ENCODE peak calls at places on chromosome 7, in four cellular contexts. E, U, C and K are unnamed samples.

GRCh38 chr7:3245077-3245476 is 56.0 kb upstream of the SDK1 start:
- DNase-seq in U (no peak), C (no peak), E (no peak), K (no peak)

GRCh38 chr7:45923290-45923689 is 2.2 kb upstream of the IGFBP3 start:
- DNase-seq in C (peak), U (no peak), E (peak), K (peak)

GRCh38 chr7:135900186-135900585 is 77.0 kb downstream of the MTPN start:
- DNase-seq in U (no peak), C (no peak), E (no peak), K (no peak)

GRCh38 chr7:132392713-132393112 is 183.6 kb downstream of the PLXNA4 start:
- DNase-seq in U (no peak), E (no peak), C (no peak), K (no peak)

GRCh38 chr7:1965579-1966294 is 267.0 kb downstream of the MAD1L1 start:
- DNase-seq in C (no peak), E (no peak), U (no peak), K (no peak)

GRCh38 chr7:158616050-158616449 is 28.4 kb upstream of the PTPRN2 start:
- DNase-seq in C (no peak), U (no peak), E (no peak), K (no peak)

GRCh38 chr7:145862212-145862611 is 254.4 kb upstream of the CNTNAP2 start:
- DNase-seq in U (no peak), C (no peak), E (no peak), K (no peak)

GRCh38 chr7:68622500-68622899 is 975.8 kb upstream of the AUTS2 start:
- DNase-seq in U (no peak), E (no peak), C (no peak), K (no peak)

GRCh38 chr7:13151982-13152381 is 464.5 kb downstream of the ARL4A start:
- DNase-seq in U (no peak), C (no peak), E (peak), K (peak)

GRCh38 chr7:105643857-105644256 is 62.6 kb upstream of the EFCAB10 start:
- DNase-seq in C (no peak), E (no peak), U (no peak), K (no peak)

GRCh38 chr7:5333121-5334050 is 50.6 kb downstream of the SLC29A4 start:
- DNase-seq in C (peak), E (no peak), U (no peak), K (no peak)

GRCh38 chr7:11082552-11083213 is 109.0 kb downstream of the PHF14 start:
- DNase-seq in U (no peak), E (peak), C (no peak), K (no peak)

GRCh38 chr7:95404316-95404715 is 8.1 kb upstream of the PON3 start:
- DNase-seq in E (peak), U (no peak), C (no peak), K (no peak)

GRCh38 chr7:74625446-74625845 is 32.1 kb upstream of the GTF2I start:
- DNase-seq in C (no peak), E (peak), U (no peak), K (peak)

GRCh38 chr7:103637726-103638125 is 191.7 kb upstream of the SLC26A5 start:
- DNase-seq in E (peak), U (no peak), C (no peak), K (peak)

GRCh38 chr7:128174391-128174790 is 66.7 kb upstream of the LEP start:
- DNase-seq in C (no peak), E (no peak), U (no peak), K (no peak)

GRCh38 chr7:23347007-23347681 is 48.0 kb downstream of the MALSU1 start:
- DNase-seq in U (no peak), C (no peak), E (no peak), K (peak)

GRCh38 chr7:105187302-105188169 is 173.5 kb downstream of the KMT2E start:
- DNase-seq in E (no peak), U (no peak), C (peak), K (no peak)

GRCh38 chr7:104552102-104552501 is 223.7 kb downstream of the LHFPL3 start:
- DNase-seq in U (no peak), E (peak), C (peak), K (peak)

GRCh38 chr7:152621426-152621825 is 54.5 kb downstream of the XRCC2 start:
- DNase-seq in U (no peak), C (no peak), E (no peak), K (no peak)

GRCh38 chr7:50362712-50363282 is 58.3 kb downstream of the IKZF1 start:
- DNase-seq in E (no peak), C (no peak), U (no peak), K (no peak)

GRCh38 chr7:1136841-1137516 is 23.0 kb downstream of the ZFAND2A start:
- DNase-seq in C (no peak), E (no peak), U (no peak), K (peak)

GRCh38 chr7:36644625-36645422 is 79.5 kb downstream of the AOAH start:
- DNase-seq in E (no peak), U (no peak), C (no peak), K (no peak)

GRCh38 chr7:107579881-107580715 is at the start of gene BCAP29:
- DNase-seq in E (peak), C (peak), U (peak), K (peak)

GRCh38 chr7:139109188-139109982 is at the start of gene ZC3HAV1:
- DNase-seq in U (no peak), C (peak), E (peak), K (peak)

GRCh38 chr7:99253369-99253768 is 19.3 kb upstream of the MYH16 start:
- DNase-seq in C (no peak), U (no peak), E (no peak), K (no peak)

GRCh38 chr7:77837966-77838365 is 39.4 kb downstream of the PHTF2 start:
- DNase-seq in U (no peak), E (no peak), C (no peak), K (no peak)

GRCh38 chr7:23546897-23547572 is 15.3 kb upstream of the TRA2A start:
- DNase-seq in U (peak), E (peak), C (peak), K (peak)